ENCODE peak calls at places on chromosome 10, in seven cellular contexts. One of them, this sample, is unnamed.

GRCh38 chr10:3067859-3068179 is 471 bp downstream of the PFKP start:
- DNase-seq in HTR-8/SVneo: no peak
- DNase-seq in stimulated activated CD8-positive, alpha-beta memory T cell treated with anti-CD3 and anti-CD28 coated beads, Interleukin-12 subunit alpha, Interleukin-12 subunit beta, amount 100 ng/mL, for 1 hour: no peak
- DNase-seq in activated naive CD8-positive, alpha-beta T cell treated with anti-CD3 and anti-CD28 coated beads, Interleukin-2, amount 50 U/mL, for 24 hours: peak
- DNase-seq in left cardiac atrium: no peak
- DNase-seq in activated CD8-positive, alpha-beta memory T cell treated with anti-CD3 and anti-CD28 coated beads, Interleukin-2, amount 10 ng/mL, durations not matched to agents 7 days and 5 days: no peak
- DNase-seq in dermis microvascular lymphatic vessel endothelial cell: no peak
- DNase-seq in this sample: no peak

GRCh38 chr10:125880719-125881118 is 373 bp downstream of the DHX32 start:
- DNase-seq in stimulated activated CD8-positive, alpha-beta memory T cell treated with anti-CD3 and anti-CD28 coated beads, Interleukin-12 subunit alpha, Interleukin-12 subunit beta, amount 100 ng/mL, for 1 hour: no peak
- DNase-seq in activated CD8-positive, alpha-beta memory T cell treated with anti-CD3 and anti-CD28 coated beads, Interleukin-2, amount 10 ng/mL, durations not matched to agents 7 days and 5 days: no peak
- DNase-seq in dermis microvascular lymphatic vessel endothelial cell: no peak
- DNase-seq in left cardiac atrium: no peak
- DNase-seq in HTR-8/SVneo: no peak
- DNase-seq in activated naive CD8-positive, alpha-beta T cell treated with anti-CD3 and anti-CD28 coated beads, Interleukin-2, amount 50 U/mL, for 24 hours: no peak
- DNase-seq in this sample: no peak

GRCh38 chr10:130985158-130985753 is 326.3 kb downstream of the TCERG1L start:
- DNase-seq in stimulated activated CD8-positive, alpha-beta memory T cell treated with anti-CD3 and anti-CD28 coated beads, Interleukin-12 subunit alpha, Interleukin-12 subunit beta, amount 100 ng/mL, for 1 hour: no peak
- DNase-seq in HTR-8/SVneo: no peak
- DNase-seq in activated CD8-positive, alpha-beta memory T cell treated with anti-CD3 and anti-CD28 coated beads, Interleukin-2, amount 10 ng/mL, durations not matched to agents 7 days and 5 days: peak
- DNase-seq in left cardiac atrium: no peak
- DNase-seq in activated naive CD8-positive, alpha-beta T cell treated with anti-CD3 and anti-CD28 coated beads, Interleukin-2, amount 50 U/mL, for 24 hours: no peak
- DNase-seq in dermis microvascular lymphatic vessel endothelial cell: no peak
- DNase-seq in this sample: no peak

GRCh38 chr10:7856685-7857084 is 38.4 kb downstream of the TAF3 start:
- DNase-seq in activated naive CD8-positive, alpha-beta T cell treated with anti-CD3 and anti-CD28 coated beads, Interleukin-2, amount 50 U/mL, for 24 hours: no peak
- DNase-seq in dermis microvascular lymphatic vessel endothelial cell: no peak
- DNase-seq in activated CD8-positive, alpha-beta memory T cell treated with anti-CD3 and anti-CD28 coated beads, Interleukin-2, amount 10 ng/mL, durations not matched to agents 7 days and 5 days: no peak
- DNase-seq in stimulated activated CD8-positive, alpha-beta memory T cell treated with anti-CD3 and anti-CD28 coated beads, Interleukin-12 subunit alpha, Interleukin-12 subunit beta, amount 100 ng/mL, for 1 hour: no peak
- DNase-seq in HTR-8/SVneo: no peak
- DNase-seq in left cardiac atrium: no peak
- DNase-seq in this sample: no peak

GRCh38 chr10:14838582-14839304 is 637 bp downstream of the HSPA14 start:
- DNase-seq in stimulated activated CD8-positive, alpha-beta memory T cell treated with anti-CD3 and anti-CD28 coated beads, Interleukin-12 subunit alpha, Interleukin-12 subunit beta, amount 100 ng/mL, for 1 hour: no peak
- DNase-seq in activated CD8-positive, alpha-beta memory T cell treated with anti-CD3 and anti-CD28 coated beads, Interleukin-2, amount 10 ng/mL, durations not matched to agents 7 days and 5 days: peak
- DNase-seq in activated naive CD8-positive, alpha-beta T cell treated with anti-CD3 and anti-CD28 coated beads, Interleukin-2, amount 50 U/mL, for 24 hours: peak
- DNase-seq in HTR-8/SVneo: peak
- DNase-seq in left cardiac atrium: peak
- DNase-seq in dermis microvascular lymphatic vessel endothelial cell: no peak
- DNase-seq in this sample: peak

GRCh38 chr10:124204726-124205125 is 111.3 kb upstream of the CHST15 start:
- DNase-seq in stimulated activated CD8-positive, alpha-beta memory T cell treated with anti-CD3 and anti-CD28 coated beads, Interleukin-12 subunit alpha, Interleukin-12 subunit beta, amount 100 ng/mL, for 1 hour: no peak
- DNase-seq in dermis microvascular lymphatic vessel endothelial cell: no peak
- DNase-seq in activated CD8-positive, alpha-beta memory T cell treated with anti-CD3 and anti-CD28 coated beads, Interleukin-2, amount 10 ng/mL, durations not matched to agents 7 days and 5 days: no peak
- DNase-seq in left cardiac atrium: no peak
- DNase-seq in HTR-8/SVneo: no peak
- DNase-seq in activated naive CD8-positive, alpha-beta T cell treated with anti-CD3 and anti-CD28 coated beads, Interleukin-2, amount 50 U/mL, for 24 hours: no peak
- DNase-seq in this sample: no peak

GRCh38 chr10:116271593-116272496 is 1.2 kb downstream of the GFRA1 start:
- DNase-seq in activated CD8-positive, alpha-beta memory T cell treated with anti-CD3 and anti-CD28 coated beads, Interleukin-2, amount 10 ng/mL, durations not matched to agents 7 days and 5 days: no peak
- DNase-seq in dermis microvascular lymphatic vessel endothelial cell: no peak
- DNase-seq in HTR-8/SVneo: no peak
- DNase-seq in stimulated activated CD8-positive, alpha-beta memory T cell treated with anti-CD3 and anti-CD28 coated beads, Interleukin-12 subunit alpha, Interleukin-12 subunit beta, amount 100 ng/mL, for 1 hour: no peak
- DNase-seq in activated naive CD8-positive, alpha-beta T cell treated with anti-CD3 and anti-CD28 coated beads, Interleukin-2, amount 50 U/mL, for 24 hours: no peak
- DNase-seq in left cardiac atrium: peak
- DNase-seq in this sample: no peak

GRCh38 chr10:101227765-101228681 is 1.2 kb downstream of the LBX1 start:
- DNase-seq in HTR-8/SVneo: no peak
- DNase-seq in activated CD8-positive, alpha-beta memory T cell treated with anti-CD3 and anti-CD28 coated beads, Interleukin-2, amount 10 ng/mL, durations not matched to agents 7 days and 5 days: no peak
- DNase-seq in stimulated activated CD8-positive, alpha-beta memory T cell treated with anti-CD3 and anti-CD28 coated beads, Interleukin-12 subunit alpha, Interleukin-12 subunit beta, amount 100 ng/mL, for 1 hour: no peak
- DNase-seq in dermis microvascular lymphatic vessel endothelial cell: no peak
- DNase-seq in left cardiac atrium: no peak
- DNase-seq in activated naive CD8-positive, alpha-beta T cell treated with anti-CD3 and anti-CD28 coated beads, Interleukin-2, amount 50 U/mL, for 24 hours: no peak
- DNase-seq in this sample: no peak

GRCh38 chr10:71999360-72000072 is 35.3 kb downstream of the CHST3 start:
- DNase-seq in activated naive CD8-positive, alpha-beta T cell treated with anti-CD3 and anti-CD28 coated beads, Interleukin-2, amount 50 U/mL, for 24 hours: no peak
- DNase-seq in stimulated activated CD8-positive, alpha-beta memory T cell treated with anti-CD3 and anti-CD28 coated beads, Interleukin-12 subunit alpha, Interleukin-12 subunit beta, amount 100 ng/mL, for 1 hour: no peak
- DNase-seq in left cardiac atrium: peak
- DNase-seq in HTR-8/SVneo: no peak
- DNase-seq in activated CD8-positive, alpha-beta memory T cell treated with anti-CD3 and anti-CD28 coated beads, Interleukin-2, amount 10 ng/mL, durations not matched to agents 7 days and 5 days: no peak
- DNase-seq in dermis microvascular lymphatic vessel endothelial cell: no peak
- DNase-seq in this sample: peak

GRCh38 chr10:80057171-80057570 is 21.3 kb upstream of the TMEM254 start:
- DNase-seq in HTR-8/SVneo: no peak
- DNase-seq in dermis microvascular lymphatic vessel endothelial cell: no peak
- DNase-seq in stimulated activated CD8-positive, alpha-beta memory T cell treated with anti-CD3 and anti-CD28 coated beads, Interleukin-12 subunit alpha, Interleukin-12 subunit beta, amount 100 ng/mL, for 1 hour: no peak
- DNase-seq in activated naive CD8-positive, alpha-beta T cell treated with anti-CD3 and anti-CD28 coated beads, Interleukin-2, amount 50 U/mL, for 24 hours: no peak
- DNase-seq in activated CD8-positive, alpha-beta memory T cell treated with anti-CD3 and anti-CD28 coated beads, Interleukin-2, amount 10 ng/mL, durations not matched to agents 7 days and 5 days: no peak
- DNase-seq in left cardiac atrium: no peak
- DNase-seq in this sample: no peak

GRCh38 chr10:24415455-24416169 is 206.7 kb downstream of the KIAA1217 start:
- DNase-seq in HTR-8/SVneo: no peak
- DNase-seq in dermis microvascular lymphatic vessel endothelial cell: peak
- DNase-seq in left cardiac atrium: peak
- DNase-seq in activated CD8-positive, alpha-beta memory T cell treated with anti-CD3 and anti-CD28 coated beads, Interleukin-2, amount 10 ng/mL, durations not matched to agents 7 days and 5 days: no peak
- DNase-seq in stimulated activated CD8-positive, alpha-beta memory T cell treated with anti-CD3 and anti-CD28 coated beads, Interleukin-12 subunit alpha, Interleukin-12 subunit beta, amount 100 ng/mL, for 1 hour: no peak
- DNase-seq in activated naive CD8-positive, alpha-beta T cell treated with anti-CD3 and anti-CD28 coated beads, Interleukin-2, amount 50 U/mL, for 24 hours: no peak
- DNase-seq in this sample: no peak

GRCh38 chr10:57689898-57690297 is 577.8 kb downstream of the IPMK start:
- DNase-seq in activated CD8-positive, alpha-beta memory T cell treated with anti-CD3 and anti-CD28 coated beads, Interleukin-2, amount 10 ng/mL, durations not matched to agents 7 days and 5 days: no peak
- DNase-seq in stimulated activated CD8-positive, alpha-beta memory T cell treated with anti-CD3 and anti-CD28 coated beads, Interleukin-12 subunit alpha, Interleukin-12 subunit beta, amount 100 ng/mL, for 1 hour: no peak
- DNase-seq in HTR-8/SVneo: no peak
- DNase-seq in activated naive CD8-positive, alpha-beta T cell treated with anti-CD3 and anti-CD28 coated beads, Interleukin-2, amount 50 U/mL, for 24 hours: no peak
- DNase-seq in dermis microvascular lymphatic vessel endothelial cell: no peak
- DNase-seq in left cardiac atrium: no peak
- DNase-seq in this sample: no peak

GRCh38 chr10:101672536-101672935 is 22.4 kb downstream of the FBXW4 start:
- DNase-seq in dermis microvascular lymphatic vessel endothelial cell: no peak
- DNase-seq in activated CD8-positive, alpha-beta memory T cell treated with anti-CD3 and anti-CD28 coated beads, Interleukin-2, amount 10 ng/mL, durations not matched to agents 7 days and 5 days: no peak
- DNase-seq in left cardiac atrium: peak
- DNase-seq in HTR-8/SVneo: no peak
- DNase-seq in activated naive CD8-positive, alpha-beta T cell treated with anti-CD3 and anti-CD28 coated beads, Interleukin-2, amount 50 U/mL, for 24 hours: no peak
- DNase-seq in stimulated activated CD8-positive, alpha-beta memory T cell treated with anti-CD3 and anti-CD28 coated beads, Interleukin-12 subunit alpha, Interleukin-12 subunit beta, amount 100 ng/mL, for 1 hour: no peak
- DNase-seq in this sample: no peak

This sample was measured in endothelial cell of umbilical vein.